ENCODE peak calls at places on chromosome 7, in seven cellular contexts. U is NB4, W is GM12865, S is B cell, X is cardiac fibroblast, E is WTC11, A is AG09309. L is an unnamed sample.

GRCh38 chr7:76292206-76292573 is 10.3 kb upstream of the HSPB1 start:
- DNase-seq in E (no peak), W (no peak), S (no peak), X (peak; percentile 73), A (no peak), U (peak; percentile 74), L (no peak)

GRCh38 chr7:100219271-100219737 is 445 bp upstream of the PVRIG start:
- DNase-seq in E (no peak), X (no peak), S (no peak), W (no peak), U (no peak), A (no peak), L (no peak)

GRCh38 chr7:138387755-138388475 is 72.1 kb upstream of the TRIM24 start:
- DNase-seq in S (no peak), X (no peak), U (no peak), E (no peak), A (no peak), W (peak; percentile 5), L (no peak)

GRCh38 chr7:42831051-42831952 is 80.6 kb downstream of the C7orf25 start:
- DNase-seq in S (no peak), E (peak; percentile 40), X (peak; percentile 66), U (peak; percentile 29), A (peak; percentile 5), W (peak; percentile 4), L (no peak)

GRCh38 chr7:44615149-44615611 is 8.8 kb downstream of the OGDH start:
- DNase-seq in W (no peak), X (peak; percentile 35), A (no peak), U (peak; percentile 65), S (no peak), E (no peak), L (no peak)

GRCh38 chr7:68511281-68511680 is 1087.0 kb upstream of the AUTS2 start:
- DNase-seq in E (peak; percentile 10), S (no peak), W (no peak), X (no peak), A (no peak), U (no peak), L (no peak)

GRCh38 chr7:21945374-21946227 is at the start of gene CDCA7L:
- DNase-seq in E (peak; percentile 84), X (peak; percentile 75), U (peak; percentile 92), A (no peak), W (peak; percentile 91), S (peak; percentile 92), L (peak; percentile 89)

GRCh38 chr7:104943502-104944343 is 70.3 kb upstream of the KMT2E start:
- DNase-seq in X (peak; percentile 63), E (no peak), U (peak; percentile 95), W (peak; percentile 93), A (no peak), S (no peak), L (peak; percentile 49)

GRCh38 chr7:886626-887487 is 10.5 kb downstream of the GET4 start:
- DNase-seq in X (no peak), U (no peak), E (no peak), W (no peak), S (peak; percentile 40), A (no peak), L (no peak)

GRCh38 chr7:158078161-158078910 is 509.3 kb downstream of the PTPRN2 start:
- DNase-seq in A (no peak), X (no peak), S (no peak), W (no peak), E (no peak), U (no peak), L (no peak)

GRCh38 chr7:39733881-39734571 is 110.7 kb downstream of the RALA start:
- DNase-seq in E (no peak), S (peak; percentile 37), U (peak; percentile 50), X (peak; percentile 92), W (peak; percentile 53), A (no peak), L (no peak)

GRCh38 chr7:17446340-17446739 is 147.9 kb downstream of the AHR start:
- DNase-seq in U (no peak), W (no peak), S (no peak), X (no peak), E (no peak), A (no peak), L (no peak)

GRCh38 chr7:157673573-157673972 is 336.8 kb downstream of the DNAJB6 start:
- DNase-seq in U (no peak), W (no peak), S (no peak), X (no peak), A (no peak), E (no peak), L (no peak)

GRCh38 chr7:2006231-2006771 is 226.4 kb downstream of the MAD1L1 start:
- DNase-seq in A (no peak), U (no peak), E (peak; percentile 7), X (no peak), S (peak; percentile 11), W (no peak), L (no peak)

GRCh38 chr7:101854084-101854865 is 36.8 kb downstream of the CUX1 start:
- DNase-seq in W (no peak), A (no peak), E (no peak), U (no peak), S (no peak), X (no peak), L (no peak)

GRCh38 chr7:101858437-101859385 is 41.3 kb downstream of the CUX1 start:
- DNase-seq in S (no peak), W (no peak), X (no peak), A (no peak), U (no peak), E (no peak), L (no peak)

GRCh38 chr7:101857358-101857794 is 40.0 kb downstream of the CUX1 start:
- DNase-seq in U (no peak), W (peak; percentile 77), X (no peak), E (no peak), S (no peak), A (no peak), L (peak; percentile 60)

GRCh38 chr7:101859411-101860106 is 42.1 kb downstream of the CUX1 start:
- DNase-seq in A (peak; percentile 13), U (no peak), S (no peak), X (peak; percentile 67), E (no peak), W (no peak), L (no peak)

GRCh38 chr7:101856488-101857357 is 39.3 kb downstream of the CUX1 start:
- DNase-seq in S (peak; percentile 85), E (peak; percentile 26), U (peak; percentile 100), X (peak; percentile 90), W (peak; percentile 98), A (peak; percentile 35), L (peak; percentile 81)
- TF ChIP-seq CTCF in S (peak; percentile 69), E (no peak), U (peak; percentile 51), X (peak; percentile 54), W (peak; percentile 32), A (peak; percentile 30), L (peak; percentile 31)

DNA sequence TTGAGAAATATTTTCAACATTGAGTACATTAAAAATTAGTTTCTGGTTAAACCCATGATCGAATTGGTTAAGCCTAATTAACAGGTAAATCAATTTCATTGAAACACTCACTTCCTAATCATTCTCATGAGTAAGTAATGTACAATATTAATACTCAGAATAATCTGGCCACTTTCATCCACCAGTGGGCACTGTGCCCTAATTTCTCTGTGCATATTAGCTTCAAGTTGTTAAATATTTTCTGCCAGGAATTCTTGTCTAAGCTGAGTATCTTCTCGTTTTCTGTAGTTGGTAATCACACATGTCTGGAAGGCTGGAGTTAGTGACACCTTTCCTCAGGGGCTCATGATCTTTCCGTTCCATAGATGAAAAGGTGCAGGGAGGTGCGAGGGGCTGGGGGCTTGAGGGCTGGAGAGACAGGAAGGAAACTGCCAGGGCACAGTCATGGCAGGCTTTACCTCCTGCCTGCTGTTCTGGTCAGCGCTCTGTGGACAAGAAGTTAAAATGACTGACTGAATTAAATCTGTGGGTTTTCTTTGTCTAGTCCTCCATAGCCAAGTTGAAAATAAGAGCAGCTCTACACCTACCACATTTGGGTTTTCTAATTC is 71.9 kb downstream of the WIPF3 start:
- DNase-seq in S (peak; percentile 54), E (no peak), U (peak; percentile 59), X (peak; percentile 61), W (peak; percentile 32), A (peak; percentile 3), L (no peak)
- TF ChIP-seq CTCF in S (peak; percentile 77), E (no peak), U (peak; percentile 76), X (peak; percentile 52), W (peak; percentile 54), A (peak; percentile 46), L (peak; percentile 58)

DNA sequence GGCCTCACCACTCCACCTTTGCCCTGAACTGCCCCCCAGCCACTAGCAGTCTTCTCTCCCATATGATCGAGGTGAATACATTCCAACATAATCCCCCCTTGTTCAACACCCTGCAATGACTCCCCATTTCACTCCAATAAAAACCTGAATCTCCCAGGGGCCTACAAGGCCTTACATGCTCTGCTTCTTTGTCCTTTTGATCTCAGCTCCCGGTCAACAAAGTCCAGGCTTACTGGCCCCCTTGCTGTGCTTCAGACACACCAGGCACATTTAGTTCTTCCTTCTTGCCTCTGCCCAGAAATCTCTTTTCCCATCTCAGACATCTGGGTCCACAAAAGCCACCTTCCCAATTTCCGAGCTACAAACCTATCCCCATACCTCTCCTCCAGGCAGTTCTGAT is 14.0 kb downstream of the MET start:
- DNase-seq in S (no peak), U (no peak), W (no peak), E (no peak), A (no peak), X (no peak), L (no peak)
- TF ChIP-seq CTCF in S (no peak), U (no peak), W (no peak), E (no peak), A (no peak), X (no peak), L (no peak)

GRCh38 chr7:47416454-47417121 is 165.3 kb downstream of the TNS3 start:
- DNase-seq in W (no peak), X (no peak), U (no peak), E (no peak), A (no peak), S (no peak), L (no peak)
- TF ChIP-seq CTCF in W (no peak), X (no peak), U (no peak), E (no peak), A (no peak), S (no peak), L (no peak)

GRCh38 chr7:35728412-35729060 is 33.6 kb upstream of the HERPUD2 start:
- DNase-seq in A (no peak), X (no peak), E (no peak), U (peak; percentile 74), S (no peak), W (peak; percentile 49), L (no peak)
- TF ChIP-seq CTCF in A (no peak), X (no peak), E (no peak), U (no peak), S (no peak), W (no peak), L (no peak)

L was measured in GM13977.